ENCODE peak calls at places on chromosomes 2 and 18, in six cellular contexts. N, O, I, G, E and M are unnamed samples.

GRCh38 chr2:44942304-44943030 is 965 bp downstream of the SIX3 start:
- DNase-seq in N (no peak), O (no peak), I (no peak), G (no peak), E (no peak), M (no peak)

GRCh38 chr2:84435331-84436081 is 23.6 kb downstream of the SUCLG1 start:
- DNase-seq in N (no peak), O (peak; percentile 68), I (no peak), G (peak; percentile 13), E (peak; percentile 23), M (no peak)

GRCh38 chr2:1707771-1708351 is 36.5 kb downstream of the PXDN start:
- DNase-seq in N (peak; percentile 73), O (peak; percentile 97), I (no peak), G (peak; percentile 93), E (peak; percentile 45), M (peak; percentile 67)

GRCh38 chr2:39468574-39469331 is 31.7 kb upstream of the MAP4K3 start:
- DNase-seq in N (no peak), O (peak; percentile 80), I (no peak), G (no peak), E (no peak), M (no peak)

GRCh38 chr2:108564510-108564909 is 30.2 kb downstream of the LIMS1 start:
- DNase-seq in N (no peak), O (no peak), I (no peak), G (no peak), E (no peak), M (no peak)

GRCh38 chr2:135030826-135031225 is 16.4 kb downstream of the MAP3K19 start:
- DNase-seq in N (no peak), O (peak; percentile 67), I (no peak), G (peak; percentile 35), E (peak; percentile 32), M (no peak)

GRCh38 chr2:177551989-177552413 is 159.4 kb downstream of the AGPS start:
- DNase-seq in N (peak; percentile 37), O (no peak), I (no peak), G (peak; percentile 23), E (no peak), M (no peak)

GRCh38 chr18:63178526-63178880 is 141.1 kb downstream of the BCL2 start:
- DNase-seq in N (no peak), O (peak; percentile 76), I (no peak), G (no peak), E (no peak), M (no peak)

GRCh38 chr18:59180150-59180845 is 39.7 kb upstream of the GRP start:
- DNase-seq in N (no peak), O (peak; percentile 63), I (no peak), G (peak; percentile 63), E (peak; percentile 23), M (no peak)

GRCh38 chr18:64311859-64312258 is 163.0 kb upstream of the LINC00305 start:
- DNase-seq in N (no peak), O (no peak), I (no peak), G (no peak), E (no peak), M (no peak)

GRCh38 chr2:4992226-4992625 is 700.0 kb upstream of the SOX11 start:
- DNase-seq in N (peak; percentile 48), O (no peak), I (no peak), G (no peak), E (no peak), M (peak; percentile 17)

GRCh38 chr2:88090446-88091283 is 23.0 kb downstream of the SMYD1 start:
- DNase-seq in N (no peak), O (no peak), I (no peak), G (no peak), E (no peak), M (no peak)

GRCh38 chr2:136211671-136212070 is 93.7 kb upstream of the CXCR4 start:
- DNase-seq in N (no peak), O (no peak), I (no peak), G (no peak), E (no peak), M (no peak)

GRCh38 chr2:42464631-42465030 is 29.2 kb downstream of the KCNG3 start:
- DNase-seq in N (no peak), O (peak; percentile 3), I (no peak), G (no peak), E (no peak), M (no peak)

GRCh38 chr2:141611143-141611571 is 519.7 kb downstream of the LRP1B start:
- DNase-seq in N (no peak), O (peak; percentile 10), I (no peak), G (no peak), E (peak; percentile 26), M (no peak)

GRCh38 chr2:25957743-25958142 is 24.6 kb downstream of the KIF3C start:
- DNase-seq in N (no peak), O (no peak), I (no peak), G (no peak), E (no peak), M (no peak)

GRCh38 chr2:3670941-3671340 is 12.9 kb downstream of the ALLC start:
- DNase-seq in N (no peak), O (no peak), I (no peak), G (no peak), E (no peak), M (no peak)